ENCODE peak calls at places on chromosomes 11 and 22, in six cellular contexts. X is HCT116, N is SK-N-SH, D is neural progenitor cell, J is GM23248, O is MM.1S. Y is an unnamed sample.

GRCh38 chr22:23384899-23385298 is 195.2 kb downstream of the IGLL1 start:
- DNase-seq in X (no peak), N (no peak), D (no peak), J (no peak), O (no peak), Y (no peak)

GRCh38 chr22:50703726-50704509 is 31.3 kb downstream of the SHANK3 start:
- DNase-seq in X (no peak), N (no peak), D (no peak), J (no peak), O (no peak), Y (no peak)

GRCh38 chr22:27669798-27670599 is 131.6 kb downstream of the MN1 start:
- DNase-seq in X (no peak), N (no peak), D (no peak), J (peak; percentile 17), O (no peak), Y (peak; percentile 22)

GRCh38 chr11:72609045-72609444 is 65.2 kb downstream of the PDE2A start:
- DNase-seq in X (no peak), N (no peak), D (peak; percentile 34), J (peak; percentile 64), O (peak; percentile 38), Y (peak; percentile 23)

GRCh38 chr11:134592391-134592990 is 180.4 kb upstream of the B3GAT1 start:
- DNase-seq in X (peak; percentile 49), N (peak; percentile 51), D (peak; percentile 86), J (no peak), O (peak; percentile 27), Y (no peak)

GRCh38 chr11:75145972-75146519 is 4.9 kb upstream of the SLCO2B1 start:
- DNase-seq in X (no peak), N (no peak), D (no peak), J (no peak), O (no peak), Y (no peak)

GRCh38 chr22:25334091-25334490 is 114.7 kb downstream of the CRYBB2 start:
- DNase-seq in X (peak; percentile 36), N (no peak), D (peak; percentile 87), J (peak; percentile 55), O (peak; percentile 63), Y (peak; percentile 22)

GRCh38 chr22:39933741-39934140 is 26.5 kb upstream of the TMA7B start:
- DNase-seq in X (no peak), N (no peak), D (peak; percentile 23), J (no peak), O (no peak), Y (no peak)

GRCh38 chr11:19995131-19995530 is 165.1 kb downstream of the DBX1 start:
- DNase-seq in X (peak; percentile 21), N (no peak), D (no peak), J (peak; percentile 89), O (no peak), Y (peak; percentile 88)

GRCh38 chr11:119476666-119477331 is 53.8 kb upstream of the THY1 start:
- DNase-seq in X (no peak), N (no peak), D (no peak), J (no peak), O (no peak), Y (no peak)

GRCh38 chr11:113168358-113168757 is 146.0 kb upstream of the TTC12 start:
- DNase-seq in X (no peak), N (no peak), D (no peak), J (no peak), O (no peak), Y (no peak)

GRCh38 chr11:12177739-12178338 is 67.4 kb downstream of the MICAL2 start:
- DNase-seq in X (no peak), N (no peak), D (no peak), J (no peak), O (no peak), Y (no peak)

GRCh38 chr11:16081756-16082531 is 274.4 kb downstream of the SOX6 start:
- DNase-seq in X (no peak), N (peak; percentile 21), D (peak; percentile 55), J (no peak), O (no peak), Y (no peak)

GRCh38 chr11:31822604-31823371 is 11.7 kb upstream of the PAX6 start:
- DNase-seq in X (no peak), N (peak; percentile 14), D (peak; percentile 27), J (no peak), O (no peak), Y (no peak)

GRCh38 chr11:83574516-83574915 is 288.3 kb upstream of the CCDC90B start:
- DNase-seq in X (no peak), N (no peak), D (no peak), J (peak; percentile 70), O (no peak), Y (no peak)

GRCh38 chr22:47206185-47206584 is 443.7 kb downstream of the TBC1D22A start:
- DNase-seq in X (no peak), N (no peak), D (no peak), J (no peak), O (no peak), Y (no peak)

GRCh38 chr22:30705710-30706651 is 11.3 kb downstream of the OSBP2 start:
- DNase-seq in X (peak; percentile 70), N (no peak), D (peak; percentile 25), J (peak; percentile 94), O (peak; percentile 73), Y (peak; percentile 83)

GRCh38 chr22:50542416-50542927 is 3.2 kb upstream of the KLHDC7B start:
- DNase-seq in X (no peak), N (no peak), D (no peak), J (peak; percentile 75), O (no peak), Y (no peak)

GRCh38 chr11:46520971-46521745 is 72.7 kb downstream of the AMBRA1 start:
- DNase-seq in X (no peak), N (no peak), D (no peak), J (peak; percentile 56), O (no peak), Y (peak; percentile 65)

GRCh38 chr11:116376547-116376946 is 396.2 kb downstream of the BUD13 start:
- DNase-seq in X (no peak), N (no peak), D (no peak), J (no peak), O (no peak), Y (no peak)

GRCh38 chr11:47408598-47409439 is 429 bp downstream of the SLC39A13 start:
- DNase-seq in X (no peak), N (peak; percentile 81), D (peak; percentile 37), J (peak; percentile 96), O (no peak), Y (peak; percentile 72)

GRCh38 chr22:23227380-23227779 is 47.1 kb downstream of the BCR start:
- DNase-seq in X (no peak), N (no peak), D (no peak), J (peak; percentile 42), O (no peak), Y (no peak)

DNA sequence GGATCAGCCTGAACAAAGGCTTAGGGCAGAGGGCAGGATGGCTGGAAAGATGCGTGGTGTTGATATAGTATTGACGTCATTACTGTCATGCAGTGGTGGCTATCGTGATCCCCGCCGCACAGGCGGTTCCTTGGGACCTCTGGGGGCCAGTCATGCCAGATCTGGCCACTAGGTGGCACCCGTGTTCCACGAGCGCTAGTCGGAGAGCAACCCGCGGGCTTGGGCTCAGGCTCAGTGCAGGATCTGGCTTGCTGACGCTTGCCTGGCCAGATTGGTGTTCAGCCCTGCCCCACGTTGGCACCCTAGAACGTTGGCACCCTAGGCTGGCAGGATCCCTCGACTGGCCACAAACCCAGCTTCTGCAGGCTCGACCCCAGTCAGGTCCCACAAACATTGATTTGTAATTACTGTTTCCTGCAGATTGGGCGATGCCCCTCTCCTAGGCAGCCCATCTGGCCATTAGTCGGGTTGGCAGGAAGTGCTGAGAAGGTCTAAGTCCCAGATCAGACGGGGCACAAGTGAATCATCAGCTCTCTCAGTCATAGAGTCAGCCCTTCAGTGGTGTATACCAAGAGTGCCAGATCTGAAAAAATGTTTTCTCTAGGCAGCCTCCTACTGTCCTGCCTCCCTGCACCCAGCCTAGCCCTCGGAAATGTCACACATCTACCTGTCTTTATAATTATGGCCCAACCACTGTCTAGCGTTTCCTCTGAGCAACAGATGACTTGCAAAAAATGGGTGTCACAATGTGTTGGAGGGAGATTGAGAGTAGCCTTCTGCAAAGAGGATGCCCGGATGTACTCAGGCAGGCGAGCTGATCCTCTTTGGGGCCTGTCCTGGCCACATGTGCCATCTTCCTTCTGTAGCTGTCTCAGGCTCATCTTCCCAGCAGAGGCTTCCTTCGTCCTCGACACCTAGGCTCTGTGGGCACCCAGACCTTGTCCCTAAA is 315.3 kb downstream of the TMEM135 start:
- DNase-seq in X (peak; percentile 57), N (peak; percentile 84), D (peak; percentile 89), J (peak; percentile 91), O (peak; percentile 88), Y (peak; percentile 96)
- H3K4me3 ChIP-seq in X (no peak overlapping the region), N (peak overlapping the region; percentile 46), D (no peak overlapping the region), J (peak overlapping the region; percentile 61), O (peak overlapping the region; percentile 28), Y (peak overlapping the region; percentile 52)

GRCh38 chr22:20811971-20812660 is 38.2 kb downstream of the SERPIND1 start:
- DNase-seq in X (no peak), N (no peak), D (no peak), J (no peak), O (no peak), Y (no peak)

GRCh38 chr22:20813056-20813455 is 39.1 kb downstream of the SERPIND1 start:
- DNase-seq in X (no peak), N (no peak), D (no peak), J (no peak), O (no peak), Y (no peak)

GRCh38 chr22:20809538-20810185 is 35.7 kb downstream of the SERPIND1 start:
- DNase-seq in X (no peak), N (no peak), D (no peak), J (no peak), O (no peak), Y (no peak)

GRCh38 chr22:20810645-20811044 is 36.7 kb downstream of the SERPIND1 start:
- DNase-seq in X (no peak), N (no peak), D (no peak), J (no peak), O (no peak), Y (no peak)

GRCh38 chr22:20811171-20811570 is 37.3 kb downstream of the SERPIND1 start:
- DNase-seq in X (no peak), N (no peak), D (no peak), J (no peak), O (no peak), Y (no peak)
- TF ChIP-seq EZH2phosphoT487 in X (no peak), N (no peak), D (no peak), J (no peak), O (no peak), Y (no peak)

DNA sequence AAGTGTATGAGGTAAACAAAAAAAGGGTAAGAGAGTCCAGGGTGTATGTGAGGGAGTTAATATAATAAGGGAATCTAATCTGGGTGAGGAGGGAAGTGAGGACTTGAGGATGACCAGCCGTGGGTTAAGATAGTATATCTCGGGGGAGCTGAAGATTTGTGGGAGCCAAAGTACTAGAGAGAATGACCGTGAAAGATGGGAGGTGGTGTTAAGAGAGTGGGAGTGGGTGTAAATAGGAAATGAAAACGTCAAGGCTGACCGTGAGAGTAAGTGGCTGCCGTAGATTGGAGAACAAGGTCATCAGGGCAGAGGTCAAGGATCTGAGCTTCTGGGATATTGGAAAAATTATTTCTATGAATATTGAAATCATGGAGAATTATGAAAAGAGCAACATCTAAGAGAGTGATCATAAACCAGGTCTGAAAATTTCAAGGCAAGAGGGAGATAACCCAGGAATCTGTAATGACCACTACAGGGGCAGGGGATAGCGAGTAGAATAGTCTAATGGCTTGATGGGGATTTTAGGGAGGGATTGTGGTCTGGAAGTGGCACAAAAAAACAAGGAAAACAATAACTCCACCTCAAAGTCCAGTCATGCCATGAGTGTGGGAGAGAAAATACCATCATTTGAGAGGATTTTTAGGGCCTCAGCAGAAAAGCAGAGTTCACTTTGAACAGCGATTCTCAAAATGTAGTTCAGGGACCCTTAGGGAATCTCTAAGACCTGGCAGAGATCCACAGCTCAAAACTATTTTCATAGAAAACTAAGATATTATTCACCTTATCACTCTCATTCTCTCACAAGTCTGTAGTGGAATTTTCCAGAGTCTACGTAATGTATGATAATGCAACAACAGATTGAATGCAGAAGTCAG is 72.0 kb downstream of the PRR5L start:
- DNase-seq in X (no peak), N (no peak), D (no peak), J (no peak), O (no peak), Y (no peak)
- H3K9ac ChIP-seq in X (no peak overlapping the region), N (no peak overlapping the region), D (no peak overlapping the region), J (no peak overlapping the region), O (no peak overlapping the region), Y (no peak overlapping the region)

GRCh38 chr11:66566221-66566620 is 2.2 kb downstream of the CTSF start:
- DNase-seq in X (no peak), N (no peak), D (no peak), J (no peak), O (no peak), Y (no peak)
- H3K4me3 ChIP-seq in X (no peak overlapping the region), N (no peak overlapping the region), D (no peak overlapping the region), J (no peak overlapping the region), O (no peak overlapping the region), Y (no peak overlapping the region)